ENCODE peak calls at places on chromosomes 6 and 20, in six cellular contexts. One of them, this sample, is unnamed.

GRCh38 chr6:139029470-139030210 is 1.1 kb downstream of the ABRACL start:
- DNase-seq in H1: peak
- DNase-seq in WTC11: peak
- DNase-seq in HepG2: no peak
- DNase-seq in A549: peak
- DNase-seq in K562: no peak
- DNase-seq in this sample: peak

GRCh38 chr20:59164681-59165388 is 1.2 kb downstream of the ZNF831 start:
- DNase-seq in H1: no peak
- DNase-seq in WTC11: no peak
- DNase-seq in HepG2: no peak
- DNase-seq in A549: no peak
- DNase-seq in K562: no peak
- DNase-seq in this sample: no peak

GRCh38 chr6:84667252-84668213 is 96.9 kb downstream of the TBX18 start:
- DNase-seq in H1: no peak
- DNase-seq in WTC11: no peak
- DNase-seq in HepG2: no peak
- DNase-seq in A549: no peak
- DNase-seq in K562: no peak
- DNase-seq in this sample: peak

GRCh38 chr6:3624268-3625136 is 127.0 kb downstream of the PXDC1 start:
- DNase-seq in H1: peak
- DNase-seq in WTC11: no peak
- DNase-seq in HepG2: no peak
- DNase-seq in A549: no peak
- DNase-seq in K562: no peak
- DNase-seq in this sample: no peak

GRCh38 chr6:41023114-41023513 is 15.9 kb downstream of the UNC5CL start:
- DNase-seq in H1: no peak
- DNase-seq in WTC11: no peak
- DNase-seq in HepG2: no peak
- DNase-seq in A549: no peak
- DNase-seq in K562: no peak
- DNase-seq in this sample: no peak

GRCh38 chr6:13395272-13396237 is 67.2 kb upstream of the TBC1D7 start:
- DNase-seq in H1: no peak
- DNase-seq in WTC11: no peak
- DNase-seq in HepG2: peak
- DNase-seq in A549: no peak
- DNase-seq in K562: peak
- DNase-seq in this sample: peak

GRCh38 chr20:41697861-41698559 is 79.8 kb upstream of the CHD6 start:
- DNase-seq in H1: no peak
- DNase-seq in WTC11: no peak
- DNase-seq in HepG2: peak
- DNase-seq in A549: no peak
- DNase-seq in K562: peak
- DNase-seq in this sample: peak

GRCh38 chr20:35886537-35886936 is 67.8 kb downstream of the SCAND1 start:
- DNase-seq in H1: no peak
- DNase-seq in WTC11: no peak
- DNase-seq in HepG2: no peak
- DNase-seq in A549: no peak
- DNase-seq in K562: no peak
- DNase-seq in this sample: no peak

GRCh38 chr6:56671651-56672461 is 29.2 kb upstream of the DST start:
- DNase-seq in H1: no peak
- DNase-seq in WTC11: no peak
- DNase-seq in HepG2: no peak
- DNase-seq in A549: no peak
- DNase-seq in K562: no peak
- DNase-seq in this sample: peak

GRCh38 chr6:21587925-21588811 is 5.4 kb upstream of the SOX4 start:
- DNase-seq in H1: peak
- DNase-seq in WTC11: peak
- DNase-seq in HepG2: peak
- DNase-seq in A549: peak
- DNase-seq in K562: no peak
- DNase-seq in this sample: peak

GRCh38 chr6:7203939-7204338 is 96.2 kb downstream of the RREB1 start:
- DNase-seq in H1: no peak
- DNase-seq in WTC11: no peak
- DNase-seq in HepG2: no peak
- DNase-seq in A549: no peak
- DNase-seq in K562: no peak
- DNase-seq in this sample: no peak

GRCh38 chr6:27684264-27685211 is 211.6 kb upstream of the ZNF184 start:
- DNase-seq in H1: peak
- DNase-seq in WTC11: peak
- DNase-seq in HepG2: peak
- DNase-seq in A549: peak
- DNase-seq in K562: peak
- DNase-seq in this sample: peak

GRCh38 chr6:31741815-31742214 is 2.0 kb downstream of the MSH5 start:
- DNase-seq in H1: no peak
- DNase-seq in WTC11: no peak
- DNase-seq in HepG2: no peak
- DNase-seq in A549: no peak
- DNase-seq in K562: no peak
- DNase-seq in this sample: no peak

GRCh38 chr6:3013486-3013885 is 13.8 kb downstream of the NQO2 start:
- DNase-seq in H1: no peak
- DNase-seq in WTC11: no peak
- DNase-seq in HepG2: no peak
- DNase-seq in A549: peak
- DNase-seq in K562: no peak
- DNase-seq in this sample: peak

GRCh38 chr20:14051454-14051853 is 56.1 kb downstream of the MACROD2 start:
- DNase-seq in H1: no peak
- DNase-seq in WTC11: no peak
- DNase-seq in HepG2: no peak
- DNase-seq in A549: no peak
- DNase-seq in K562: no peak
- DNase-seq in this sample: no peak

DNA sequence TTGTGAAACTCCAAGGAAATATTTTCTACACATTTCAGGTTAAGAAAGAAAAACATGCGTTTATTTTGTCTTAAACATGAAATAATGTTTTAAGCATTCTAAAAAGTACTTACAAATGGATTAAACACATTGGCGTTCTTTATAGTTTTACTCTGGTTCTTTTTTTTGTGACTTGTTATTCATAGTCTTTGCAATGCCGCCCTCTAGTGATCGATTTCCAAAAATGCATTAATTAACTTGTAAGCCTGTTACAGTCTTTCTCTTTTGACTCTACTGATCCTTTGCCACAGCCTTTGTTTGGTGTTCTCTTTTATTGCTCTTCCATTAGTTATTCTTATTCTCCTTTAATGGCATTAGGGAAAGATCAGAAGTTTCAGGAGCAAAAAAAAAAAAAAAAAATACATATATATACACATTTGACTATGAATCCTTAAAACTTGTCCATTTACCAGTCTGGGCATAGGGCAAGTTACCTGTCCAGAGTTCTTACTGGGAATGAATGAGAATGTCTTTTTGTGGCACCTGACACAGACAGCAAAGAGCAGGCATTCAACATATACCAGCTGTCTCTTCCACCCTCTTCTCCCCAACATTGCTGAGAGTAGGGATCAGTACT is 59.9 kb downstream of the MACROD2 start:
- DNase-seq in H1: no peak
- DNase-seq in WTC11: no peak
- DNase-seq in HepG2: peak
- DNase-seq in A549: peak
- DNase-seq in K562: peak
- DNase-seq in this sample: peak
- TF ChIP-seq JUN in H1: no peak
- TF ChIP-seq JUN in WTC11: no peak
- TF ChIP-seq JUN in HepG2: no peak
- TF ChIP-seq JUN in A549: no peak
- TF ChIP-seq JUN in K562: no peak
- TF ChIP-seq JUN in this sample: no peak

DNA sequence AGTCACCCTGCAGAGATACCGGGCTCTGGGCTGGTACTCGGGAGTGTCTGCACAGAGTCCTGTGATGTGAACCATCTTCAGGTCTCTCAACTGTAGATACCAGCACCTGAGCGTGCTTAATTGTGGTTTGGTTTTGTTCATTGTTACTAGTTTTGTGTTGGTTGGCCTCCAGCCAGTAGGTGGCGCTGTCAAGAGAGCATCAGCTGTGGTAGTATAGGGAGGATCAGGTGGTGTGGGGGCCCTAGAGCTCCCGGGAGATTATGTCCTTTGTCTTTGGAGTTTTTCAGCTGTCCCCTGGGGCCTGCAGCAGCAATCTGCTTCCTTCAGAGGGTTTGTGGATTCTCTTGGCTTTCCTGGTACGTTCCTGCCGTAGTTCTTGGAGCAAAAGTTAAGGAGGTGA is 67.9 kb downstream of the CDYL start:
- DNase-seq in H1: peak
- DNase-seq in WTC11: peak
- DNase-seq in HepG2: no peak
- DNase-seq in A549: no peak
- DNase-seq in K562: no peak
- DNase-seq in this sample: no peak
- TF ChIP-seq CTCF in H1: peak
- TF ChIP-seq CTCF in WTC11: peak
- TF ChIP-seq CTCF in HepG2: peak
- TF ChIP-seq CTCF in A549: peak
- TF ChIP-seq CTCF in K562: peak
- TF ChIP-seq CTCF in this sample: peak

GRCh38 chr6:169072127-169073042 is 181.3 kb downstream of the THBS2 start:
- DNase-seq in H1: no peak
- DNase-seq in WTC11: no peak
- DNase-seq in HepG2: no peak
- DNase-seq in A549: no peak
- DNase-seq in K562: no peak
- DNase-seq in this sample: no peak
- TF ChIP-seq JUN in H1: no peak
- TF ChIP-seq JUN in WTC11: no peak
- TF ChIP-seq JUN in HepG2: no peak
- TF ChIP-seq JUN in A549: no peak
- TF ChIP-seq JUN in K562: no peak
- TF ChIP-seq JUN in this sample: no peak

DNA sequence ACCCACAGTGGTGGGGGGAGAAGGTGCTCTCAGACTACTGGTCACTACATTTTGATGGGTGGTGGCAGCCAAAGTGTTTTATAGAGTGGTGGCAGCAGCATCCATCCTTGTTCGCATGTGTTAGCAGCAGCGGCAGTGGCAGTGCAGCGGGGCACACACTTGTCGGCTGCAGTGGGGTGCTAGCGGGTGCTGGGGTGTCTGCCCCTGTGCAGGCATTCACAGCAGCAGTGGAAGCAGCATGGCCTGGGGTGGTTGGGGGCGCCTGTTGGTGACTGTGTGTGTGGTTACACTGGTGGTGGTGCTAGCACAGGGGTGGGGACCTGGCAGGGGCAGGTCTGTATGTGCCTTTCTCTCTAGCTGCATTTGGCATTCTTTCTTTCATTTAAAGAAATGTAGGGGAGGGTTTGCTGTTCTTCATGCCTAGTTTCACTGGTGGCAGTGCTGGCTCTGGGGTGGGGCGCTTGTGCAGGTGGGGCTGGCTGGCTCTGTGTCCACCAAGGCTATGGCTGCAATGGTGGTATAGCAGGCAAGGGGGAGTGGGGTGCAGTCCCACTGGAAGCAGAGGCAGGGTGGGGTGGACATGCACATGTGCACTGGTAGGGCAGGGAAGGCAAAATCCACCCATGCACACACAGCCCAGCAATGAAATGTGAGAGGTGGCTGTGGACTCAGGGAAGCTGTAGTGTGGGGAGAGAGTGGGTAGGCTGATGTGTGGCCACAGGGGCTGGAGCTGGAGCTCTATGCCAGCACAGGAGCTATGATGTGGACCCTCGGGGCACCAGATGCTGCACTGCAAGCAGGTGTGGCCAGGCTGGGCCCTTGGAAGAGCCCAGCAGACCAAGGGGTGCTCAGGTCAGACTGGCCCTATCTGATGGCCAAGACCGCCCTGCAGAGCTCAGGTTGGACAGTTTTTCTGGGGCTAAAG is 173.3 kb downstream of the PRDM13 start:
- DNase-seq in H1: no peak
- DNase-seq in WTC11: no peak
- DNase-seq in HepG2: no peak
- DNase-seq in A549: no peak
- DNase-seq in K562: no peak
- DNase-seq in this sample: no peak
- TF ChIP-seq CTCF in H1: no peak
- TF ChIP-seq CTCF in WTC11: no peak
- TF ChIP-seq CTCF in HepG2: no peak
- TF ChIP-seq CTCF in A549: no peak
- TF ChIP-seq CTCF in K562: no peak
- TF ChIP-seq CTCF in this sample: no peak

GRCh38 chr20:295804-296203 is 1.6 kb upstream of the ZCCHC3 start:
- DNase-seq in H1: no peak
- DNase-seq in WTC11: no peak
- DNase-seq in HepG2: no peak
- DNase-seq in A549: no peak
- DNase-seq in K562: no peak
- DNase-seq in this sample: no peak
- TF ChIP-seq JUN in H1: no peak
- TF ChIP-seq JUN in WTC11: no peak
- TF ChIP-seq JUN in HepG2: no peak
- TF ChIP-seq JUN in A549: no peak
- TF ChIP-seq JUN in K562: no peak
- TF ChIP-seq JUN in this sample: no peak

GRCh38 chr6:135811644-135812043 is 39.9 kb upstream of the PDE7B start:
- DNase-seq in H1: no peak
- DNase-seq in WTC11: no peak
- DNase-seq in HepG2: no peak
- DNase-seq in A549: no peak
- DNase-seq in K562: no peak
- DNase-seq in this sample: no peak

GRCh38 chr6:135812085-135812526 is 39.4 kb upstream of the PDE7B start:
- DNase-seq in H1: no peak
- DNase-seq in WTC11: no peak
- DNase-seq in HepG2: no peak
- DNase-seq in A549: peak
- DNase-seq in K562: no peak
- DNase-seq in this sample: no peak

GRCh38 chr6:135815216-135815615 is 36.3 kb upstream of the PDE7B start:
- DNase-seq in H1: no peak
- DNase-seq in WTC11: no peak
- DNase-seq in HepG2: no peak
- DNase-seq in A549: no peak
- DNase-seq in K562: no peak
- DNase-seq in this sample: no peak

GRCh38 chr6:135811172-135811571 is 40.3 kb upstream of the PDE7B start:
- DNase-seq in H1: no peak
- DNase-seq in WTC11: no peak
- DNase-seq in HepG2: no peak
- DNase-seq in A549: no peak
- DNase-seq in K562: no peak
- DNase-seq in this sample: no peak

GRCh38 chr6:135814043-135814442 is 37.5 kb upstream of the PDE7B start:
- DNase-seq in H1: no peak
- DNase-seq in WTC11: no peak
- DNase-seq in HepG2: peak
- DNase-seq in A549: no peak
- DNase-seq in K562: no peak
- DNase-seq in this sample: no peak
- TF ChIP-seq CTCF in H1: no peak
- TF ChIP-seq CTCF in WTC11: no peak
- TF ChIP-seq CTCF in HepG2: no peak
- TF ChIP-seq CTCF in A549: no peak
- TF ChIP-seq CTCF in K562: no peak
- TF ChIP-seq CTCF in this sample: no peak

This sample was measured in endothelial cell of umbilical vein.